ENCODE peak calls at places on chromosomes 13 and 19, in ten cellular contexts. B, M, R, N, U, E, H, K, D and J are unnamed samples. For H3K4me1, the result is how much of the 10 kb centered on the place peaks cover.

GRCh38 chr13:59145381-59145780 is 1018.3 kb downstream of the DIAPH3 start:
- DNase-seq in B (no peak), M (no peak), R (no peak), N (no peak), U (no peak), E (no peak), H (no peak), K (no peak), D (no peak), J (no peak)

GRCh38 chr13:107185889-107186288 is 618.0 kb upstream of the ARGLU1 start:
- DNase-seq in B (peak), M (no peak), R (peak), N (no peak), U (no peak), E (no peak), H (no peak), K (no peak), D (no peak), J (no peak)

GRCh38 chr13:51584731-51585191 is 499 bp downstream of the WDFY2 start:
- DNase-seq in B (peak), M (peak), R (peak), N (peak), U (peak), E (peak), H (peak), K (peak), D (peak), J (peak)

GRCh38 chr19:3142292-3142670 is 6.4 kb downstream of the GNA15 start:
- DNase-seq in B (peak), M (no peak), R (peak), N (peak), U (no peak), E (no peak), H (no peak), K (no peak), D (no peak), J (no peak)

GRCh38 chr13:30388401-30389283 is 33.7 kb upstream of the UBE2L5 start:
- DNase-seq in B (peak), M (no peak), R (peak), N (no peak), U (no peak), E (peak), H (no peak), K (no peak), D (no peak), J (no peak)

GRCh38 chr19:1938071-1938470 is 2.9 kb upstream of the CSNK1G2 start:
- DNase-seq in B (no peak), M (no peak), R (no peak), N (no peak), U (no peak), E (no peak), H (no peak), K (no peak), D (no peak), J (no peak)

GRCh38 chr13:37107868-37108267 is 2.4 kb upstream of the CSNK1A1L start:
- DNase-seq in B (no peak), M (no peak), R (no peak), N (no peak), U (no peak), E (no peak), H (no peak), K (no peak), D (no peak), J (no peak)

GRCh38 chr19:6543866-6544347 is 13.1 kb downstream of the TNFSF9 start:
- DNase-seq in B (no peak), M (no peak), R (no peak), N (no peak), U (no peak), E (no peak), H (no peak), K (no peak), D (no peak), J (no peak)

GRCh38 chr13:30982911-30983310 is 50.5 kb downstream of the TEX26 start:
- DNase-seq in B (no peak), M (no peak), R (no peak), N (no peak), U (no peak), E (no peak), H (no peak), K (no peak), D (no peak), J (no peak)

GRCh38 chr13:47158583-47158982 is 261.7 kb upstream of the HTR2A start:
- DNase-seq in B (no peak), M (no peak), R (no peak), N (no peak), U (no peak), E (no peak), H (no peak), K (no peak), D (no peak), J (no peak)

GRCh38 chr19:16260160-16260793 is 62.6 kb downstream of the AP1M1 start:
- DNase-seq in B (no peak), M (no peak), R (no peak), N (no peak), U (no peak), E (no peak), H (no peak), K (no peak), D (no peak), J (no peak)

GRCh38 chr19:15466851-15467733 is 2.7 kb upstream of the RASAL3 start:
- DNase-seq in B (no peak), M (peak), R (peak), N (no peak), U (no peak), E (no peak), H (no peak), K (no peak), D (peak), J (no peak)

GRCh38 chr19:2438178-2438577 is 10.8 kb upstream of the TIMM13 start:
- DNase-seq in B (no peak), M (no peak), R (no peak), N (no peak), U (no peak), E (no peak), H (no peak), K (no peak), D (no peak), J (no peak)

GRCh38 chr19:6717441-6717971 is 2.9 kb downstream of the C3 start:
- DNase-seq in B (peak), M (no peak), R (no peak), N (no peak), U (no peak), E (no peak), H (no peak), K (no peak), D (no peak), J (no peak)

GRCh38 chr13:30805603-30806011 is 70.3 kb downstream of the ALOX5AP start:
- DNase-seq in B (no peak), M (no peak), R (no peak), N (no peak), U (no peak), E (no peak), H (no peak), K (no peak), D (no peak), J (no peak)

GRCh38 chr13:112842343-112842856 is 126.6 kb upstream of the MCF2L start:
- DNase-seq in B (no peak), M (no peak), R (no peak), N (peak), U (no peak), E (peak), H (no peak), K (peak), D (no peak), J (no peak)

GRCh38 chr13:87884874-87885273 is 213.7 kb downstream of the SLITRK5 start:
- DNase-seq in B (peak), M (no peak), R (no peak), N (no peak), U (no peak), E (no peak), H (no peak), K (peak), D (no peak), J (no peak)

GRCh38 chr19:30132312-30133075 is 190.5 kb downstream of the URI1 start:
- DNase-seq in B (no peak), M (no peak), R (no peak), N (no peak), U (no peak), E (no peak), H (no peak), K (peak), D (no peak), J (no peak)

GRCh38 chr13:97283888-97284287 is 61.8 kb downstream of the MBNL2 start:
- DNase-seq in B (no peak), M (no peak), R (no peak), N (no peak), U (no peak), E (no peak), H (no peak), K (no peak), D (no peak), J (no peak)

GRCh38 chr13:106372199-106373160 is 163.0 kb downstream of the EFNB2 start:
- DNase-seq in B (peak), M (no peak), R (peak), N (no peak), U (no peak), E (no peak), H (no peak), K (no peak), D (no peak), J (no peak)

GRCh38 chr19:46480409-46480808 is 9.0 kb upstream of the PNMA8A start:
- DNase-seq in B (peak), M (no peak), R (peak), N (no peak), U (no peak), E (peak), H (no peak), K (no peak), D (no peak), J (no peak)

DNA sequence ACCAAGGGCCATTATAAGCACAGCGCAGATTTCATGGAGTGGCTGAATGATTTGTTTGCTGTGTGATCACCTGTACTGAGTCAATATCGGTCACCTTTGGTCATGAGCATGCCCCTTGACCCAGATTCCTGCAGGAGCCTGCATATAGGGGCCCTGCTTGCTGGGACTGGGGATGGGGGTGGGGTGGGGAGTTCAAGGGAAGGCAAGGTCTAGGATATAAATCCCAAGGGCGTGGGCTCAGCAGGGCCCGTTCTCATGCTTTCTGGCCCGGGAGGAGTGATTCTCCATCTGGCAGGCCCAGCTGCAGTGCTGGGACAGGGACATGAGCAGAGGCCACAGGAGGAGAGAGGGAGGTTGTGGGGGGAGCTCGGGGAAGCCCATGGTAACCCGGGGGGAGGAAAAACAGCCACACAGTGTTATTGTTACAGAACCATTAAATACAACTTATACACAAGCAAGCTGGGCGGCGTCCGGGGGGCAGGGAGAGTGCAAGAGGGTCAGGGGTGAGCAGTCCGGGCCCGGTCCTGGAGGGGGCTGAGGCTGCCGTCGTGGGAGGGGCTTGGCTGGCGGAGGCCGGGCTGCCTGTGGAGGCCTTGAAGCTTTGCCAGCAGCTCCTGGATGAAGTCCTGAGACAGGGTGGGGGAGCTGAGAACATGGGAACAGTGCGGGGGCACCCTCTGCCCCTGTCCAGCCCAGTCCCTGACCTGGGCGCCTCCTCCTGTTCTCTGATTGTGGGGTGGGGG is 5.2 kb downstream of the PPP1R14A start:
- DNase-seq in B (peak), M (no peak), R (peak), N (peak), U (no peak), E (peak), H (peak), K (no peak), D (no peak), J (peak)
- H3K4me3 ChIP-seq in B (no peak), M (no peak), R (peak), N (peak), U (no peak), E (no peak), H (no peak), K (no peak), D (no peak), J (no peak)

DNA sequence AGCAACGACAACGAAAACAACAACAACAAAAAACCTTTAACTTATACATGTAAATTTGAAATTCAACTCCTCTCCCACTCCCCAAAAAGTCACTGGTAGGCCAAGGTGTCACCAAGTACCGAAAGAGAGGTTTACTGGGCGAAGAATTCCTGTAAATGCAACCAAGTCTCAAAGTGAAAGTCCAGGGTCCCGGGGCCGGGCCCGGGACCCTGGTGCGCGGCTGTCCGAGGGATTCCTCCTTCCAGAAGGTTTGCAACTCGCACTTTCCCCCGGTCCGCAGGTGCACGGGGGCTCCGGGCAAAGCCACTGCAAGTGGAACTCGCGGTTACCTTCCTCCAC is 1.1 kb downstream of the STK24 start:
- DNase-seq in B (no peak), M (no peak), R (no peak), N (no peak), U (no peak), E (no peak), H (no peak), K (no peak), D (no peak), J (no peak)
- H3K4me1 ChIP-seq in B (under half), M (under half), R (under half), N (under half), U (under half), E (under half), H (under half), K (under half), D (under half), J (under half)

GRCh38 chr19:54606891-54607781 is 13.7 kb downstream of the LILRA1 start:
- DNase-seq in B (no peak), M (no peak), R (no peak), N (no peak), U (no peak), E (no peak), H (no peak), K (no peak), D (no peak), J (no peak)
- H3K4me3 ChIP-seq in B (no peak), M (no peak), R (no peak), N (no peak), U (no peak), E (no peak), H (no peak), K (no peak), D (no peak), J (no peak)

GRCh38 chr19:10344780-10345179 is 5.4 kb upstream of the ICAM3 start:
- DNase-seq in B (no peak), M (no peak), R (peak), N (no peak), U (no peak), E (no peak), H (no peak), K (no peak), D (no peak), J (no peak)
- H3K4me1 ChIP-seq in B (under half), M (under half), R (under half), N (under half), U (under half), E (under half), H (under half), K (under half), D (under half), J (under half)